ENCODE peak calls at places on chromosome 4, in five cellular contexts. One of them, this sample, is unnamed.

GRCh38 chr4:80138556-80139538 is 58.5 kb upstream of the PRDM8 start:
- DNase-seq in fibroblast of the aortic adventitia: peak
- DNase-seq in choroid plexus epithelial cell: peak
- DNase-seq in fibroblast of mammary gland: peak
- DNase-seq in body of pancreas: no peak
- DNase-seq in this sample: peak

GRCh38 chr4:992297-993110 is 700 bp downstream of the SLC26A1 start:
- DNase-seq in fibroblast of the aortic adventitia: no peak
- DNase-seq in choroid plexus epithelial cell: peak
- DNase-seq in fibroblast of mammary gland: no peak
- DNase-seq in body of pancreas: peak
- DNase-seq in this sample: no peak

GRCh38 chr4:173318648-173319211 is 15.4 kb downstream of the HMGB2 start:
- DNase-seq in fibroblast of the aortic adventitia: peak
- DNase-seq in choroid plexus epithelial cell: peak
- DNase-seq in fibroblast of mammary gland: peak
- DNase-seq in body of pancreas: no peak
- DNase-seq in this sample: peak

GRCh38 chr4:121220698-121221097 is 56.6 kb upstream of the TNIP3 start:
- DNase-seq in fibroblast of the aortic adventitia: no peak
- DNase-seq in choroid plexus epithelial cell: no peak
- DNase-seq in fibroblast of mammary gland: no peak
- DNase-seq in body of pancreas: no peak
- DNase-seq in this sample: no peak

GRCh38 chr4:55291227-55291629 is 54.8 kb upstream of the SRD5A3 start:
- DNase-seq in fibroblast of the aortic adventitia: peak
- DNase-seq in choroid plexus epithelial cell: peak
- DNase-seq in fibroblast of mammary gland: peak
- DNase-seq in body of pancreas: no peak
- DNase-seq in this sample: no peak

GRCh38 chr4:41135761-41136160 is 78.6 kb downstream of the APBB2 start:
- DNase-seq in fibroblast of the aortic adventitia: peak
- DNase-seq in choroid plexus epithelial cell: no peak
- DNase-seq in fibroblast of mammary gland: peak
- DNase-seq in body of pancreas: no peak
- DNase-seq in this sample: peak

GRCh38 chr4:82792912-82793649 is 5.5 kb downstream of the SCD5 start:
- DNase-seq in fibroblast of the aortic adventitia: peak
- DNase-seq in choroid plexus epithelial cell: no peak
- DNase-seq in fibroblast of mammary gland: no peak
- DNase-seq in body of pancreas: no peak
- DNase-seq in this sample: no peak

GRCh38 chr4:143202824-143203223 is 18.1 kb downstream of the USP38 start:
- DNase-seq in fibroblast of the aortic adventitia: peak
- DNase-seq in choroid plexus epithelial cell: peak
- DNase-seq in fibroblast of mammary gland: peak
- DNase-seq in body of pancreas: no peak
- DNase-seq in this sample: peak

GRCh38 chr4:144591401-144591800 is 54.6 kb upstream of the HHIP start:
- DNase-seq in fibroblast of the aortic adventitia: peak
- DNase-seq in choroid plexus epithelial cell: peak
- DNase-seq in fibroblast of mammary gland: peak
- DNase-seq in body of pancreas: no peak
- DNase-seq in this sample: peak

GRCh38 chr4:154399259-154399974 is 92.2 kb downstream of the DCHS2 start:
- DNase-seq in fibroblast of the aortic adventitia: peak
- DNase-seq in choroid plexus epithelial cell: peak
- DNase-seq in fibroblast of mammary gland: peak
- DNase-seq in body of pancreas: no peak
- DNase-seq in this sample: peak
- TF ChIP-seq CTCF in fibroblast of the aortic adventitia: peak
- TF ChIP-seq CTCF in choroid plexus epithelial cell: peak
- TF ChIP-seq CTCF in fibroblast of mammary gland: peak
- TF ChIP-seq CTCF in body of pancreas: no peak
- TF ChIP-seq CTCF in this sample: peak

GRCh38 chr4:168092176-168092712 is at the start of gene ANXA10:
- DNase-seq in fibroblast of the aortic adventitia: peak
- DNase-seq in choroid plexus epithelial cell: no peak
- DNase-seq in fibroblast of mammary gland: no peak
- DNase-seq in body of pancreas: no peak
- DNase-seq in this sample: no peak

GRCh38 chr4:168097161-168097560 is 4.8 kb downstream of the ANXA10 start:
- DNase-seq in fibroblast of the aortic adventitia: peak
- DNase-seq in choroid plexus epithelial cell: no peak
- DNase-seq in fibroblast of mammary gland: peak
- DNase-seq in body of pancreas: no peak
- DNase-seq in this sample: no peak

GRCh38 chr4:168095776-168096443 is 3.6 kb downstream of the ANXA10 start:
- DNase-seq in fibroblast of the aortic adventitia: peak
- DNase-seq in choroid plexus epithelial cell: peak
- DNase-seq in fibroblast of mammary gland: peak
- DNase-seq in body of pancreas: no peak
- DNase-seq in this sample: peak

GRCh38 chr4:168098257-168098717 is 6.0 kb downstream of the ANXA10 start:
- DNase-seq in fibroblast of the aortic adventitia: peak
- DNase-seq in choroid plexus epithelial cell: peak
- DNase-seq in fibroblast of mammary gland: peak
- DNase-seq in body of pancreas: no peak
- DNase-seq in this sample: peak

DNA sequence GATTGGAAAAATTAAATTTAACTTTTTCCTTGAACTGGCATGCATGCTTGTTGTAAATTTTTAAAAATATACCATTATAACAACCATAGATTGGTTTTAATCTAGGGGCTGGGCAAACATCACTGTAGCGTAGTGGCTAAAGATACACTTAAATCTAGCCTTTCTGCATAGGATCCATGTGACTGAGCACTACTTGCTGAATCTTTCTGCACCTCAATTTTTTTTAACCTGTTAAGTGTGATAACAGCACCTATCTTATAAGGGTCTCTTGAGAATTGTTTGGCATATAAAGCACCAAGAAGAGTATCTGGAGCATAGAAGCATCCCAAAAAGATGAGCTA is 4.1 kb downstream of the ANXA10 start:
- DNase-seq in fibroblast of the aortic adventitia: no peak
- DNase-seq in choroid plexus epithelial cell: no peak
- DNase-seq in fibroblast of mammary gland: no peak
- DNase-seq in body of pancreas: no peak
- DNase-seq in this sample: no peak
- H3K4me3 ChIP-seq in fibroblast of the aortic adventitia: peak
- H3K4me3 ChIP-seq in choroid plexus epithelial cell: no peak
- H3K4me3 ChIP-seq in fibroblast of mammary gland: no peak
- H3K4me3 ChIP-seq in body of pancreas: no peak
- H3K4me3 ChIP-seq in this sample: no peak

DNA sequence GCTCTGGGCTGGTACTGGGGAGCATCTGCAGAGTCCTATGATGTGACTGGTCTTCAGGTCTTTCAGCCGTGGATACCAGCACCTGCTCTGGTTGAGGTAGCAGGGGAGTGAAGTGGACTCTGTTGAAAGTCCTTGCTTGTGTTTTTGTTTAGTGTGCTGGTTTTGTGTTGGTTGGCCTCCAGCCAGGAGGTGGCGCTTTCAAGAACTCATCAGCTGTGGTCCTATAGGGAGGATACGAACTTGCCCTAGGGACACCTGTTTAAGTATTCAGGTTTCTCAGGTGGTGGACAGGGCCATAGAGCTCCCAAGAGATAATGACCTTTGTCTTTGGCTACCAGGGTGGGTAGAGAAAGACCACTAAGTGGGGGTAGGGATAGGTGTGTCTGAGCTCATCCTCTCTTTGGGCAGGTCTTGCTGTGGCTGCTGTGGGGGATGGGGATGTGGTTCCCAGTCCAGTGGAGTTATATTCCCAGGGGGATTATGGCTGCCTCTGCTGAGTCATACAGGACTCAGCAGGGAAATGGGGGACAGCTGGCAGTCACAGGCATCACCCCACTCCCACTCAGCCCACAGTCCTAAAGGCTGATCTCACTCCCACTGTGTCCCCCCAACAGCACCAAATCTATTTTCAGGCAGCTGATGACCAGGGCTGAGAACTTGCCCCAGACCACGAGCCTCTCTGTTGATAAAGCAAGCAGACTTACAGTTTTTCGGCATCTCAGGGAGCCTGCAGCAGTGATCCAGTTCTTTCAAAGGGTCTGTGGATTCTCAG is 24.1 kb downstream of the MSMO1 start:
- DNase-seq in fibroblast of the aortic adventitia: no peak
- DNase-seq in choroid plexus epithelial cell: no peak
- DNase-seq in fibroblast of mammary gland: no peak
- DNase-seq in body of pancreas: no peak
- DNase-seq in this sample: no peak
- TF ChIP-seq CTCF in fibroblast of the aortic adventitia: no peak
- TF ChIP-seq CTCF in choroid plexus epithelial cell: no peak
- TF ChIP-seq CTCF in fibroblast of mammary gland: no peak
- TF ChIP-seq CTCF in body of pancreas: no peak
- TF ChIP-seq CTCF in this sample: no peak

GRCh38 chr4:105805501-105806120 is 89.7 kb upstream of the NPNT start:
- DNase-seq in fibroblast of the aortic adventitia: peak
- DNase-seq in choroid plexus epithelial cell: no peak
- DNase-seq in fibroblast of mammary gland: no peak
- DNase-seq in body of pancreas: no peak
- DNase-seq in this sample: no peak

GRCh38 chr4:105808459-105809041 is 86.7 kb upstream of the NPNT start:
- DNase-seq in fibroblast of the aortic adventitia: peak
- DNase-seq in choroid plexus epithelial cell: peak
- DNase-seq in fibroblast of mammary gland: peak
- DNase-seq in body of pancreas: peak
- DNase-seq in this sample: peak

GRCh38 chr4:105807496-105807895 is 87.8 kb upstream of the NPNT start:
- DNase-seq in fibroblast of the aortic adventitia: peak
- DNase-seq in choroid plexus epithelial cell: peak
- DNase-seq in fibroblast of mammary gland: peak
- DNase-seq in body of pancreas: no peak
- DNase-seq in this sample: no peak

GRCh38 chr4:105808030-105808429 is 87.2 kb upstream of the NPNT start:
- DNase-seq in fibroblast of the aortic adventitia: no peak
- DNase-seq in choroid plexus epithelial cell: peak
- DNase-seq in fibroblast of mammary gland: no peak
- DNase-seq in body of pancreas: no peak
- DNase-seq in this sample: no peak
- H3K4me3 ChIP-seq in fibroblast of the aortic adventitia: no peak
- H3K4me3 ChIP-seq in choroid plexus epithelial cell: no peak
- H3K4me3 ChIP-seq in fibroblast of mammary gland: no peak
- H3K4me3 ChIP-seq in body of pancreas: no peak
- H3K4me3 ChIP-seq in this sample: no peak

GRCh38 chr4:72022553-72022952 is 9.2 kb upstream of the NPFFR2 start:
- DNase-seq in fibroblast of the aortic adventitia: no peak
- DNase-seq in choroid plexus epithelial cell: no peak
- DNase-seq in fibroblast of mammary gland: no peak
- DNase-seq in body of pancreas: no peak
- DNase-seq in this sample: no peak
- TF ChIP-seq CTCF in fibroblast of the aortic adventitia: no peak
- TF ChIP-seq CTCF in choroid plexus epithelial cell: no peak
- TF ChIP-seq CTCF in fibroblast of mammary gland: no peak
- TF ChIP-seq CTCF in body of pancreas: no peak
- TF ChIP-seq CTCF in this sample: no peak

GRCh38 chr4:30808266-30808665 is 88.1 kb downstream of the PCDH7 start:
- DNase-seq in fibroblast of the aortic adventitia: no peak
- DNase-seq in choroid plexus epithelial cell: peak
- DNase-seq in fibroblast of mammary gland: no peak
- DNase-seq in body of pancreas: no peak
- DNase-seq in this sample: no peak
- H3K4me3 ChIP-seq in fibroblast of the aortic adventitia: no peak
- H3K4me3 ChIP-seq in choroid plexus epithelial cell: no peak
- H3K4me3 ChIP-seq in fibroblast of mammary gland: no peak
- H3K4me3 ChIP-seq in body of pancreas: no peak
- H3K4me3 ChIP-seq in this sample: no peak

DNA sequence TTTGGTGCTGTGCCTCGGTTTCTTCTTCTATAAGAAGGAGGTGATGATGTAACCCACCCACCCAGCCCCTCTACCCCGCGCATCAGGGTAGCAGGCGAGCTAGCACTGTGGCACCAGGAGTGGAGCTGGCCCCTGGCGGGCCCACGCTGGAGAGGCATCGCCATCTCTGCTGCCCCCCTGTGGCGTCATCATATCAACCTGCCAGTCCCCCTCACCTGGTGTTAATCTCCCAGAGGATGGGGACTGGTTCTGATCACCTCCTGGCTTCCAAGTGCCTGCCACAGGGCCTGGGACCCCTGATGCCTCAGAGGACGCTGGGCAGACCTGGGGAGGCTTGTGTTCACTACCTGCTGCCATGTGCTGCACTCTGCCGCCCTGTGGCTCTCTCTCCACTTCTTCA is 6.3 kb upstream of the SORCS2 start:
- DNase-seq in fibroblast of the aortic adventitia: no peak
- DNase-seq in choroid plexus epithelial cell: no peak
- DNase-seq in fibroblast of mammary gland: no peak
- DNase-seq in body of pancreas: no peak
- DNase-seq in this sample: no peak
- TF ChIP-seq CTCF in fibroblast of the aortic adventitia: peak
- TF ChIP-seq CTCF in choroid plexus epithelial cell: peak
- TF ChIP-seq CTCF in fibroblast of mammary gland: peak
- TF ChIP-seq CTCF in body of pancreas: no peak
- TF ChIP-seq CTCF in this sample: no peak

DNA sequence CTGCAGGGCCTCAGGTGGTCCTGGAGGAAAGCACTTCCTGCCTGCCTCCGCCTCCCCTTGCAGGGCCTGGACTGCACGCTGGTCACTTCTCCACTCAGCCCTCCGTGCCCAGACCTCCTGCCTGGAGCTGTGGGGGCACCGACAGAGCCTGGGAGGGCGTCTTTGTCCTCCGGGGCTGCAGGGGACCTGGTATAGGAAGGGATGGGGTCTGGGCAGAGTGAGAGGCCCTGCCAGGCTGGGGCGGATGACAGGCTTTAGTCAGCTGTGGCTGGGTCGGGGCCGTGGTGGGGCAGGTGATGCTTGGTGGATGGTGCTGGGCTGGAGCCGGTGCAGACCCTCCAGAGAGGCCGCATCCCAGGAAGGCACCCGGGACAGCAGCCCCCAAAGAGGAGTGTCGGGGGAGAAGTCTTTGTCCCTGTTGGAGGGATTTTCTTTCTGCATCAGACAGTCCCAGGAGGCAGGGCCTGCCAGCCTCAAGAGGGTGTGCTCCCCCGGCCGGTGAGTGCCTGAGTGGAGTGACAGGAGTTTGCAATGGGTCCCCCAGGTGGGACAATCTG is 1.3 kb downstream of the DOK7 start:
- DNase-seq in fibroblast of the aortic adventitia: no peak
- DNase-seq in choroid plexus epithelial cell: no peak
- DNase-seq in fibroblast of mammary gland: no peak
- DNase-seq in body of pancreas: no peak
- DNase-seq in this sample: no peak
- H3K4me3 ChIP-seq in fibroblast of the aortic adventitia: no peak
- H3K4me3 ChIP-seq in choroid plexus epithelial cell: no peak
- H3K4me3 ChIP-seq in fibroblast of mammary gland: no peak
- H3K4me3 ChIP-seq in body of pancreas: no peak
- H3K4me3 ChIP-seq in this sample: no peak

DNA sequence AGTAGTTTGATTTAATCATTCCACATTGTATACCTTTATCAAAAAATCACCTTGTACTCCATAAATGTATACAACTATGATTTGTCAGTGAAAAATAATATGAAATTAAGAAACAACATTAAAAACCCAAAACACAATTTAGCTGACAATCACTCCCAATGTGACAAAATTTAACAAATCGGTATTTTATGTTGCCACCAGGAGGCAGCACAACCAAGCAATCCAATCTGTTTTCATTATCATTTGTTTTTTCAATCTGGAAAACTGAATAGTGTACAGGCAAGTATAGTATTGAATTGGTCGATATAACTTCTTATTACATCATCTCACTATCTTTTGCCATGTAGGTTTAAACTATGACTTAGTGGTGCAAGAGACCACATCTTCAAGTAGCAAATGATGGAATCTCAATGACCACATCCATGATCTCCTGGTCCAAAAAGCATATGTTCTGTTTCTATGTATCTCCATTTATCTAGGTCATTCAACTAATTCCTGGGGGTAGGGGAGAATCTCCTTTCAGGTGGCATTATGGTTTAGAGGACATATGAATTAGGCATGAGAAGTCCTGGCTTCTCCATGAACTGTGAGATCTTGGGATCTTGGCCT is 112.8 kb upstream of the AGA start:
- DNase-seq in fibroblast of the aortic adventitia: peak
- DNase-seq in choroid plexus epithelial cell: peak
- DNase-seq in fibroblast of mammary gland: peak
- DNase-seq in body of pancreas: no peak
- DNase-seq in this sample: peak
- TF ChIP-seq CTCF in fibroblast of the aortic adventitia: peak
- TF ChIP-seq CTCF in choroid plexus epithelial cell: peak
- TF ChIP-seq CTCF in fibroblast of mammary gland: peak
- TF ChIP-seq CTCF in body of pancreas: peak
- TF ChIP-seq CTCF in this sample: peak

This sample was measured in epithelial cell of esophagus.